ENCODE peak calls at places on chromosomes 1 and 21, in four cellular contexts. Q, Z, U and W are unnamed samples.

GRCh38 chr1:217133958-217134856 is 411.0 kb upstream of the ESRRG start:
- DNase-seq in U (peak; percentile 21), Q (no peak), Z (no peak), W (no peak)

GRCh38 chr21:22993822-22994574 is 1995.8 kb downstream of the NCAM2 start:
- DNase-seq in Z (peak; percentile 23), U (no peak), Q (no peak), W (no peak)

GRCh38 chr1:172354291-172354940 is 66.1 kb upstream of the C1orf105 start:
- DNase-seq in Q (no peak), U (no peak), Z (no peak), W (no peak)

GRCh38 chr1:35255276-35255675 is 13.2 kb upstream of the ZMYM4 start:
- DNase-seq in Z (no peak), Q (no peak), U (no peak), W (no peak)

GRCh38 chr1:1168451-1169411 is 4.9 kb upstream of the TTLL10 start:
- DNase-seq in U (no peak), Q (no peak), Z (peak; percentile 77), W (no peak)

GRCh38 chr1:177130426-177130825 is 34.1 kb downstream of the ASTN1 start:
- DNase-seq in U (no peak), Q (no peak), Z (no peak), W (no peak)

GRCh38 chr1:182611787-182612186 is 7.6 kb upstream of the RGS16 start:
- DNase-seq in Z (no peak), U (no peak), Q (no peak), W (no peak)

GRCh38 chr1:156816561-156817328 is at the start of gene SH2D2A:
- DNase-seq in Z (peak; percentile 89), Q (peak; percentile 94), U (peak; percentile 41), W (no peak)

GRCh38 chr1:176800978-176801552 is 338.1 kb downstream of the PAPPA2 start:
- DNase-seq in Q (no peak), Z (no peak), U (no peak), W (no peak)

GRCh38 chr1:45979778-45980176 is 152.7 kb downstream of the PIK3R3 start:
- DNase-seq in Q (no peak), U (no peak), Z (no peak), W (no peak)

GRCh38 chr1:192401832-192402231 is 85.0 kb downstream of the RGS21 start:
- DNase-seq in Q (no peak), Z (no peak), U (peak; percentile 46), W (peak; percentile 4)

GRCh38 chr1:53295746-53296722 is 31.8 kb downstream of the LRP8 start:
- DNase-seq in Q (no peak), Z (no peak), U (no peak), W (no peak)

GRCh38 chr1:90193116-90193515 is 198.2 kb downstream of the ZNF326 start:
- DNase-seq in Z (no peak), U (no peak), Q (no peak), W (no peak)

GRCh38 chr1:209510063-209510462 is 73.5 kb upstream of the CAMK1G start:
- DNase-seq in U (no peak), Q (no peak), Z (no peak), W (no peak)

GRCh38 chr1:41033272-41033671 is 11.7 kb upstream of the SLFNL1 start:
- DNase-seq in U (no peak), Q (no peak), Z (no peak), W (no peak)

GRCh38 chr1:44345187-44345775 is 9.8 kb downstream of the ERI3 start:
- DNase-seq in Z (no peak), U (no peak), Q (no peak), W (no peak)

GRCh38 chr1:71037829-71038620 is 9.6 kb downstream of the PTGER3 start:
- DNase-seq in Z (no peak), U (no peak), Q (no peak), W (no peak)

GRCh38 chr1:181255270-181255929 is 166.9 kb downstream of the IER5 start:
- DNase-seq in U (peak; percentile 95), Q (no peak), Z (no peak), W (peak; percentile 94)

GRCh38 chr1:110174961-110175360 is 24.7 kb downstream of the SLC6A17 start:
- DNase-seq in Q (no peak), U (peak; percentile 18), Z (no peak), W (no peak)

GRCh38 chr1:193406901-193407300 is 220.5 kb upstream of the B3GALT2 start:
- DNase-seq in Z (no peak), U (peak; percentile 72), Q (peak; percentile 50), W (no peak)

GRCh38 chr1:21620461-21620860 is 48.7 kb downstream of the RAP1GAP start:
- DNase-seq in U (no peak), Q (no peak), Z (no peak), W (no peak)

GRCh38 chr1:79716481-79716880 is 710.0 kb upstream of the ADGRL4 start:
- DNase-seq in Q (no peak), Z (no peak), U (peak; percentile 69), W (peak; percentile 29)

GRCh38 chr1:209755926-209756607 is at the start of gene TRAF3IP3:
- DNase-seq in U (no peak), Z (peak; percentile 74), Q (peak; percentile 78), W (no peak)

GRCh38 chr1:246784621-246785535 is 60.7 kb downstream of the SCCPDH start:
- DNase-seq in Z (no peak), Q (peak; percentile 21), U (peak; percentile 47), W (peak; percentile 18)

GRCh38 chr1:160879056-160879455 is 5.9 kb downstream of the ITLN1 start:
- DNase-seq in U (no peak), Q (no peak), Z (no peak), W (no peak)

GRCh38 chr1:226661965-226662364 is 77.1 kb downstream of the ITPKB start:
- DNase-seq in U (peak; percentile 48), Q (no peak), Z (peak; percentile 24), W (no peak)

GRCh38 chr1:97204468-97204867 is 482.9 kb downstream of the PTBP2 start:
- DNase-seq in U (peak; percentile 75), Z (no peak), Q (no peak), W (no peak)

GRCh38 chr1:50084389-50084788 is 24.3 kb upstream of the ELAVL4 start:
- DNase-seq in U (no peak), Z (no peak), Q (no peak), W (no peak)

GRCh38 chr1:89483757-89484077 is 40.9 kb upstream of the LRRC8B start:
- DNase-seq in Z (no peak), U (no peak), Q (no peak), W (no peak)

GRCh38 chr1:57959727-57960300 is 536.0 kb upstream of the DAB1 start:
- DNase-seq in Z (no peak), Q (no peak), U (no peak), W (no peak)

GRCh38 chr1:218660678-218661053 is 315.5 kb downstream of the TGFB2 start:
- DNase-seq in Q (no peak), U (peak; percentile 82), Z (no peak), W (no peak)

DNA sequence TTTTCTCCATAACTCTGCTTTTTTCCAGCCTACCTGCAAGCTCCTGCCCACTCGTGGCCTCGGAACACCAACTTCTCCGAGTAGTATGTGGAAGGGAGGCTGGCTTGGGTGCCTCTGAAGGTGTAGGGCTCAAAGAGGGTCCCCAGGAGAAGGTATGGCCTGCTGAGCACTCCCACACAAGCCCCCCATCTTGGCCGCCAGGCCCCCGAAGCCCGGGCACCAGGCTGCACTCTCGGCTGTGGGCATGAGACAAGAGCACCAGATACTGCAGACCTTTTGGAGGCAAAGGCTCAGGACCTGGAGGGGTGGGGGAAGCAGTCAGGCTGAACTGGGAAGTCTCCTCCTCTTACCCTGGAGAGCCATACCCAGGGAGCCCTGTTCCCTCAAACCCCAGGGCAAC is 1.7 kb downstream of the ZNF692 start:
- DNase-seq in U (no peak), Z (no peak), Q (no peak), W (no peak)
- H3K4me3 ChIP-seq in U (no peak overlapping the region), Z (no peak overlapping the region), Q (no peak overlapping the region), W (no peak overlapping the region)

GRCh38 chr21:45454081-45454923 is 49.3 kb downstream of the COL18A1 start:
- DNase-seq in U (no peak), Q (no peak), Z (peak; percentile 80), W (no peak)

GRCh38 chr21:45453308-45453950 is 48.5 kb downstream of the COL18A1 start:
- DNase-seq in Z (peak; percentile 58), U (no peak), Q (no peak), W (no peak)

GRCh38 chr21:45456014-45456835 is 51.3 kb downstream of the COL18A1 start:
- DNase-seq in Q (no peak), Z (peak; percentile 71), U (no peak), W (no peak)

GRCh38 chr21:45455321-45456013 is 50.5 kb downstream of the COL18A1 start:
- DNase-seq in U (peak; percentile 22), Q (no peak), Z (peak; percentile 88), W (no peak)

DNA sequence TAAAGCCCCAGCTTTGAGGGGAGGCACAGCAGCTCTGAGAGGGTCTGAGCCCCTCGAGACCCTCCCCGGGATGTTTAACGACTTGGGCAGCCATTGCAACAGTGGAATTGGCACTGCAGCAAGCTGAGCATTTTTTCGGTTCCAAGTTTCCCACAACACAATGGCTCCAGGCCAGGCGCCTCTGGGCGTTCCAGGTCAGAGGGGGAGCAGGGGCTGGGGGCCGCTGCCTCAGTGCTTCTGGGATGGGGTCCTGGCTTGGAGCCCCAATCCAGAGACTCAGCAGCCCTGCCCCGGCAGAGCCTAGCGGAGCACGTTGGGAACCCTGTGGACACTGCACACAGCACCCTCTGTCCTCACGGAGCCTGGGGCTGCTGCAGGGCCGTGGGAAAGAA is 50.0 kb downstream of the COL18A1 start:
- DNase-seq in U (no peak), Z (no peak), Q (no peak), W (no peak)
- H3K4me3 ChIP-seq in U (no peak overlapping the region), Z (no peak overlapping the region), Q (no peak overlapping the region), W (peak overlapping the region; percentile 17)

GRCh38 chr21:35410123-35410522 is 361.0 kb upstream of the RUNX1 start:
- DNase-seq in U (no peak), Q (no peak), Z (no peak), W (no peak)

GRCh38 chr21:35411434-35411833 is 362.3 kb upstream of the RUNX1 start:
- DNase-seq in Z (no peak), U (no peak), Q (no peak), W (no peak)

GRCh38 chr21:35406600-35406999 is 357.5 kb upstream of the RUNX1 start:
- DNase-seq in Z (no peak), U (no peak), Q (no peak), W (no peak)

GRCh38 chr21:35410656-35411055 is 361.6 kb upstream of the RUNX1 start:
- DNase-seq in Q (no peak), Z (no peak), U (no peak), W (no peak)

GRCh38 chr21:35408401-35408800 is 359.3 kb upstream of the RUNX1 start:
- DNase-seq in Z (no peak), Q (no peak), U (peak; percentile 58), W (no peak)
- H3K4me3 ChIP-seq in Z (no peak overlapping the region), Q (no peak overlapping the region), U (peak overlapping the region; percentile 31), W (peak overlapping the region; percentile 34)

GRCh38 chr1:111199329-111199728 is 1.1 kb downstream of the DENND2D start:
- DNase-seq in U (no peak), Q (no peak), Z (no peak), W (no peak)

GRCh38 chr1:111199881-111200801 is at the start of gene DENND2D:
- DNase-seq in Q (peak; percentile 53), U (no peak), Z (no peak), W (no peak)

GRCh38 chr1:111200802-111201161 is 336 bp upstream of the DENND2D start:
- DNase-seq in Z (no peak), Q (no peak), U (no peak), W (no peak)

GRCh38 chr1:111197598-111198289 is 2.7 kb downstream of the DENND2D start:
- DNase-seq in Z (peak; percentile 77), Q (peak; percentile 62), U (peak; percentile 4), W (no peak)

GRCh38 chr1:111198836-111199235 is 1.6 kb downstream of the DENND2D start:
- DNase-seq in Z (no peak), U (no peak), Q (no peak), W (no peak)
- H3K4me3 ChIP-seq in Z (no peak overlapping the region), U (no peak overlapping the region), Q (peak overlapping the region; percentile 84), W (no peak overlapping the region)